ENCODE peak calls at places on chromosome 3, in eight cellular contexts. C is HCT116, O is K562, Q is SK-N-SH, A is GM12878, B is endothelial cell of umbilical vein, Z is H1, S is HepG2. K is an unnamed sample.

GRCh38 chr3:70882104-70882503 is 569.7 kb upstream of the MDFIC2 start:
- DNase-seq in S (no peak), O (no peak), B (peak; percentile 63), A (no peak), Q (no peak), C (no peak), Z (no peak), K (no peak)

GRCh38 chr3:100159564-100160153 is 45.4 kb upstream of the FILIP1L start:
- DNase-seq in Z (no peak), A (no peak), B (peak; percentile 94), Q (peak; percentile 19), C (no peak), S (no peak), O (no peak), K (no peak)

GRCh38 chr3:43559961-43560360 is 61.9 kb downstream of the ANO10 start:
- DNase-seq in B (no peak), C (no peak), Q (no peak), Z (no peak), A (no peak), S (no peak), O (no peak), K (peak; percentile 10)

GRCh38 chr3:132421832-132422231 is 4.5 kb downstream of the DNAJC13 start:
- DNase-seq in Q (no peak), B (no peak), Z (no peak), S (peak; percentile 60), O (no peak), A (no peak), C (no peak), K (no peak)

GRCh38 chr3:153210116-153210515 is 48.1 kb downstream of the RAP2B start:
- DNase-seq in A (no peak), Q (no peak), B (no peak), C (peak; percentile 3), S (no peak), O (peak; percentile 13), Z (no peak), K (peak; percentile 57)

GRCh38 chr3:111667621-111668239 is 72.6 kb upstream of the ZBED2 start:
- DNase-seq in S (no peak), A (peak; percentile 69), B (peak; percentile 50), O (no peak), C (no peak), Q (no peak), Z (no peak), K (no peak)

GRCh38 chr3:13570391-13571194 is 21.7 kb downstream of the FBLN2 start:
- DNase-seq in O (no peak), C (no peak), B (no peak), Z (no peak), S (no peak), Q (peak; percentile 19), A (no peak), K (no peak)

GRCh38 chr3:98817546-98817945 is 54.4 kb downstream of the ST3GAL6 start:
- DNase-seq in O (peak; percentile 49), B (peak; percentile 66), C (no peak), Q (peak; percentile 39), Z (no peak), A (no peak), S (peak; percentile 31), K (peak; percentile 76)

GRCh38 chr3:108131105-108131794 is 40.4 kb upstream of the CD47 start:
- DNase-seq in Z (no peak), Q (no peak), A (no peak), S (no peak), O (no peak), C (peak; percentile 56), B (peak; percentile 62), K (no peak)

GRCh38 chr3:32118215-32118614 is 11.8 kb downstream of the GPD1L start:
- DNase-seq in Z (no peak), A (no peak), S (no peak), Q (no peak), C (no peak), B (no peak), O (no peak), K (no peak)

GRCh38 chr3:48157215-48157840 is 30.9 kb downstream of the CDC25A start:
- DNase-seq in S (no peak), B (no peak), A (no peak), O (no peak), Z (no peak), Q (no peak), C (peak; percentile 51), K (no peak)

GRCh38 chr3:78580691-78581090 is 1187.1 kb downstream of the ROBO1 start:
- DNase-seq in Z (no peak), Q (no peak), B (no peak), S (no peak), O (no peak), A (no peak), C (no peak), K (no peak)

DNA sequence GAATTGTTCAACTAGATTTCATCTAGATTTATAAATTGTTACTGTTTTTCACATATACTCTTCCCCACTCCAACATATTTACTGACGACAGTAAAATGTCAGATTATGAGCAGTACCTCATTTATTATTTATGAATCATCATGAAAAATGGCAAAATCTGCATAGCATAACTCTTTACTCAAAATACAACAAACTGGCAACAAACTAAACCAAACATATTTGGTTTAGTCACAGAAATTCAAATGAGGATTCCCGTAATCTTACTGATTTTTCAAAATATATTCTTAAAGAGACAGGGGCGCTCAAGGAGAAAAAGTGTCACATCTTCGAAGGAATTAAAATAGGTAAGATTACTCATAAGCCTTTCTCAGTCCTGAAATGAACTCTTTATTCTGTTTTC is 3.0 kb upstream of the GPR87 start:
- DNase-seq in B (no peak), Z (no peak), A (no peak), Q (no peak), S (no peak), O (no peak), C (no peak), K (no peak)
- H3K4me1 ChIP-seq in B (no peaks in the 10 kb centered on the region), Z (peaks cover 5% of the 10 kb centered on the region), A (no peaks in the 10 kb centered on the region), Q (peaks cover 27% of the 10 kb centered on the region), S (no peaks in the 10 kb centered on the region), O (no peaks in the 10 kb centered on the region), C (peaks cover 46% of the 10 kb centered on the region), K (peaks cover 32% of the 10 kb centered on the region)

GRCh38 chr3:16315623-16316022 is 50.6 kb downstream of the OXNAD1 start:
- DNase-seq in C (no peak), Q (no peak), S (no peak), A (no peak), Z (no peak), B (no peak), O (no peak), K (no peak)

GRCh38 chr3:16318216-16318615 is 53.2 kb downstream of the OXNAD1 start:
- DNase-seq in S (no peak), B (no peak), A (no peak), C (no peak), O (no peak), Z (no peak), Q (no peak), K (no peak)

GRCh38 chr3:16316396-16316795 is 51.4 kb downstream of the OXNAD1 start:
- DNase-seq in Z (no peak), S (no peak), B (no peak), Q (no peak), A (no peak), C (no peak), O (no peak), K (no peak)

GRCh38 chr3:16317561-16317945 is 52.5 kb downstream of the OXNAD1 start:
- DNase-seq in B (no peak), A (no peak), C (no peak), S (no peak), Q (no peak), Z (no peak), O (no peak), K (no peak)

GRCh38 chr3:16316847-16317560 is 52.0 kb downstream of the OXNAD1 start:
- DNase-seq in Q (no peak), C (no peak), O (no peak), A (no peak), Z (no peak), B (no peak), S (no peak), K (no peak)
- TF ChIP-seq POLR2AphosphoS5 in Q (no peak), C (no peak), O (no peak), A (peak; percentile 29), Z (no peak), B (no peak), S (no peak), K (no peak)

GRCh38 chr3:122942937-122943827 is 84.4 kb downstream of the SEMA5B start:
- DNase-seq in O (peak; percentile 66), S (peak; percentile 61), B (peak; percentile 17), C (peak; percentile 41), Q (peak; percentile 91), A (no peak), Z (peak; percentile 49), K (peak; percentile 90)
- H3K4me2 ChIP-seq in O (no peak overlapping the region), S (peak overlapping the region; percentile 25), B (no peak overlapping the region), C (peak overlapping the region; percentile 13), Q (no peak overlapping the region), A (peak overlapping the region; percentile 31), Z (no peak overlapping the region), K (peak overlapping the region; percentile 60)

GRCh38 chr3:51961607-51962569 is 5.4 kb downstream of the PCBP4 start:
- DNase-seq in O (no peak), A (no peak), S (no peak), Z (no peak), B (no peak), Q (no peak), C (no peak), K (no peak)

GRCh38 chr3:51964521-51964920 is 2.7 kb downstream of the PCBP4 start:
- DNase-seq in S (no peak), C (no peak), Z (no peak), Q (no peak), A (no peak), B (no peak), O (no peak), K (no peak)

GRCh38 chr3:51966016-51966415 is 1.2 kb downstream of the PCBP4 start:
- DNase-seq in S (no peak), Q (no peak), Z (no peak), B (no peak), O (no peak), A (no peak), C (no peak), K (no peak)

GRCh38 chr3:51962854-51963530 is 4.3 kb downstream of the PCBP4 start:
- DNase-seq in S (no peak), O (no peak), Q (no peak), C (no peak), A (no peak), B (no peak), Z (no peak), K (no peak)

GRCh38 chr3:51963951-51964451 is 3.3 kb downstream of the PCBP4 start:
- DNase-seq in Q (peak; percentile 40), S (no peak), A (no peak), C (no peak), B (no peak), O (no peak), Z (no peak), K (peak; percentile 63)
- H3K4me1 ChIP-seq in Q (peaks cover 4% of the 10 kb centered on the region), S (peaks cover 70% of the 10 kb centered on the region), A (peaks cover 6% of the 10 kb centered on the region), C (peaks cover 24% of the 10 kb centered on the region), B (peaks cover 4% of the 10 kb centered on the region), O (no peaks in the 10 kb centered on the region), Z (peaks cover 10% of the 10 kb centered on the region), K (peaks cover 28% of the 10 kb centered on the region)